ENCODE peak calls at places on chromosomes 11 and 22, in nine cellular contexts. H is NCI-H1930, D is GM03348, G is midbrain, T is HFFc6, L is endothelial cell, S is NCI-H2081, Z is left cardiac atrium, O is DMS153. I is an unnamed sample.

GRCh38 chr11:123740787-123741158 is 687 bp downstream of the ZNF202 start:
- DNase-seq in O (no peak), G (no peak), H (no peak), Z (no peak), D (peak), L (no peak), T (no peak), S (no peak), I (peak)

GRCh38 chr22:46045459-46046298 is 68.7 kb upstream of the WNT7B start:
- DNase-seq in L (no peak), S (no peak), H (no peak), T (no peak), G (no peak), D (no peak), O (no peak), Z (peak), I (no peak)

GRCh38 chr11:77590194-77590591 is 440 bp downstream of the AQP11 start:
- DNase-seq in S (peak), D (peak), O (peak), T (peak), Z (no peak), G (peak), L (peak), H (peak), I (peak)

GRCh38 chr11:129414144-129414876 is 38.7 kb downstream of the BARX2 start:
- DNase-seq in L (no peak), Z (no peak), G (no peak), S (no peak), O (no peak), T (no peak), H (no peak), D (no peak), I (no peak)

GRCh38 chr22:39718921-39719320 is 148.4 kb downstream of the CACNA1I start:
- DNase-seq in G (no peak), Z (no peak), O (no peak), T (no peak), H (no peak), L (no peak), S (no peak), D (no peak), I (no peak)

GRCh38 chr11:3132271-3132781 is 32.8 kb downstream of the OSBPL5 start:
- DNase-seq in T (no peak), G (no peak), H (no peak), O (no peak), D (no peak), Z (peak), S (no peak), L (no peak), I (no peak)

GRCh38 chr11:45741032-45741431 is 63.9 kb upstream of the SLC35C1 start:
- DNase-seq in L (no peak), D (no peak), S (no peak), T (no peak), G (no peak), O (no peak), H (no peak), Z (no peak), I (no peak)

GRCh38 chr22:17234144-17234623 is 14.9 kb upstream of the ADA2 start:
- DNase-seq in D (no peak), T (no peak), L (peak), H (no peak), S (no peak), G (no peak), Z (no peak), O (no peak), I (no peak)

GRCh38 chr11:67504950-67505561 is at the start of gene PITPNM1:
- DNase-seq in D (peak), T (no peak), S (peak), O (no peak), L (peak), G (peak), Z (peak), H (peak), I (peak)